ENCODE peak calls at places on chromosomes 6 and 20, in seven cellular contexts. Z is GM12878, I is heart right ventricle, O is Peyer's patch, Q is brain microvascular endothelial cell, J is colonic mucosa, E is sigmoid colon. W is an unnamed sample.

GRCh38 chr6:23339268-23339667 is 769.9 kb downstream of the HDGFL1 start:
- DNase-seq in Z (no peak), I (no peak), O (no peak), Q (no peak), J (no peak), E (no peak), W (no peak)

GRCh38 chr6:161696828-161697227 is 423.0 kb upstream of the AGPAT4 start:
- DNase-seq in Z (no peak), I (no peak), O (no peak), Q (no peak), J (no peak), E (no peak), W (no peak)

GRCh38 chr6:3665608-3666007 is 85.9 kb downstream of the PXDC1 start:
- DNase-seq in Z (no peak), I (no peak), O (no peak), Q (no peak), J (no peak), E (no peak), W (no peak)

GRCh38 chr20:47057661-47058060 is 163.0 kb downstream of the EYA2 start:
- DNase-seq in Z (no peak), I (no peak), O (no peak), Q (no peak), J (peak), E (no peak), W (peak)

GRCh38 chr20:48192109-48192508 is 406.8 kb upstream of the SULF2 start:
- DNase-seq in Z (no peak), I (no peak), O (no peak), Q (no peak), J (peak), E (no peak), W (no peak)

GRCh38 chr6:34115396-34116314 is 30.2 kb downstream of the GRM4 start:
- DNase-seq in Z (no peak), I (peak), O (no peak), Q (no peak), J (no peak), E (no peak), W (no peak)

GRCh38 chr6:114323784-114324183 is 19.0 kb downstream of the HS3ST5 start:
- DNase-seq in Z (no peak), I (no peak), O (no peak), Q (no peak), J (no peak), E (no peak), W (no peak)

GRCh38 chr6:55825402-55826051 is 49.9 kb downstream of the BMP5 start:
- DNase-seq in Z (no peak), I (peak), O (no peak), Q (peak), J (no peak), E (no peak), W (no peak)

GRCh38 chr6:53112871-53113270 is 35.8 kb downstream of the GCM1 start:
- DNase-seq in Z (no peak), I (no peak), O (no peak), Q (no peak), J (no peak), E (no peak), W (no peak)

GRCh38 chr20:3146732-3147341 is 12.8 kb downstream of the FASTKD5 start:
- DNase-seq in Z (no peak), I (no peak), O (no peak), Q (no peak), J (no peak), E (no peak), W (no peak)

GRCh38 chr6:128062882-128063603 is 162.2 kb upstream of the THEMIS start:
- DNase-seq in Z (no peak), I (no peak), O (no peak), Q (peak), J (no peak), E (no peak), W (no peak)

GRCh38 chr20:49697071-49697470 is 16.6 kb downstream of the B4GALT5 start:
- DNase-seq in Z (no peak), I (no peak), O (peak), Q (no peak), J (peak), E (no peak), W (peak)

GRCh38 chr6:85754894-85755293 is 112.2 kb upstream of the SYNCRIP start:
- DNase-seq in Z (no peak), I (no peak), O (no peak), Q (no peak), J (no peak), E (no peak), W (no peak)

GRCh38 chr20:18705490-18705889 is 108.1 kb upstream of the SCP2D1 start:
- DNase-seq in Z (no peak), I (no peak), O (no peak), Q (peak), J (no peak), E (no peak), W (no peak)

GRCh38 chr6:127917766-127918165 is 16.9 kb upstream of the THEMIS start:
- DNase-seq in Z (no peak), I (no peak), O (no peak), Q (no peak), J (no peak), E (no peak), W (no peak)

GRCh38 chr20:41362748-41363140 is 3.9 kb downstream of the EMILIN3 start:
- DNase-seq in Z (no peak), I (no peak), O (no peak), Q (no peak), J (no peak), E (no peak), W (no peak)

GRCh38 chr6:25332165-25332564 is 53.0 kb downstream of the CARMIL1 start:
- DNase-seq in Z (no peak), I (no peak), O (no peak), Q (no peak), J (no peak), E (no peak), W (no peak)

GRCh38 chr6:143490775-143491174 is 20.7 kb downstream of the FUCA2 start:
- DNase-seq in Z (no peak), I (no peak), O (no peak), Q (no peak), J (no peak), E (no peak), W (no peak)

GRCh38 chr6:167513763-167514162 is 188.9 kb downstream of the TTLL2 start:
- DNase-seq in Z (no peak), I (no peak), O (no peak), Q (no peak), J (no peak), E (no peak), W (no peak)

GRCh38 chr6:9398794-9399373 is 963.5 kb upstream of the SLC35B3 start:
- DNase-seq in Z (no peak), I (peak), O (no peak), Q (no peak), J (peak), E (no peak), W (no peak)

GRCh38 chr20:20369353-20370086 is 1.6 kb downstream of the INSM1 start:
- DNase-seq in Z (no peak), I (no peak), O (no peak), Q (no peak), J (peak), E (no peak), W (no peak)

GRCh38 chr6:47420394-47421371 is 56.9 kb upstream of the CD2AP start:
- DNase-seq in Z (no peak), I (no peak), O (no peak), Q (peak), J (no peak), E (no peak), W (no peak)

GRCh38 chr20:43189614-43190331 is at the start of gene PTPRT:
- DNase-seq in Z (no peak), I (no peak), O (no peak), Q (no peak), J (no peak), E (no peak), W (no peak)

GRCh38 chr6:36033935-36034334 is 6.3 kb downstream of the MAPK14 start:
- DNase-seq in Z (no peak), I (no peak), O (no peak), Q (no peak), J (no peak), E (no peak), W (no peak)

GRCh38 chr6:37429352-37429750 is 3.7 kb upstream of the CMTR1 start:
- DNase-seq in Z (no peak), I (no peak), O (no peak), Q (no peak), J (no peak), E (no peak), W (no peak)

GRCh38 chr20:63214514-63214913 is 1.4 kb downstream of the YTHDF1 start:
- DNase-seq in Z (no peak), I (no peak), O (no peak), Q (no peak), J (no peak), E (no peak), W (no peak)

DNA sequence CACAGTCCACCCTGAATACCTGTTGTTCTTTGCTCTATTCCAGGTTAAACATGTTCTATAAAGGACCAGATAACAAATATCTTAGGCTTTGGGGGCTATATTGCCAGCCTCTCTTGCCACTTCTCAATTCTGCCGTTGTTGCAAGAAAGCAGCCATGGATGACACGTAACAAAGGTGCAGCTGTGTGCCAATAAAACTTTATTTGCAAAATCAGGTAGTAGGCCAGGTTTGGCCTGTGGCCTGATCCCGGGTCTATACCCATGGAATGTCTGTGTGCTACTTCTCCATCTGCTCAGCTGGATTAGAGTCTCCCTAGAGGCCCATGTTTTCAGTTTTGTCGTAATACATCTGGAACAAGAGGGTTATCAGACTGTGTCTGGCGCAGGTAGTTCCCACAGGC is 175.3 kb upstream of the KCNG1 start:
- DNase-seq in Z (no peak), I (no peak), O (no peak), Q (no peak), J (no peak), E (no peak), W (no peak)
- H3K27ac ChIP-seq in Z (no peak), I (no peak), O (no peak), Q (no peak), J (no peak), E (no peak), W (no peak)

DNA sequence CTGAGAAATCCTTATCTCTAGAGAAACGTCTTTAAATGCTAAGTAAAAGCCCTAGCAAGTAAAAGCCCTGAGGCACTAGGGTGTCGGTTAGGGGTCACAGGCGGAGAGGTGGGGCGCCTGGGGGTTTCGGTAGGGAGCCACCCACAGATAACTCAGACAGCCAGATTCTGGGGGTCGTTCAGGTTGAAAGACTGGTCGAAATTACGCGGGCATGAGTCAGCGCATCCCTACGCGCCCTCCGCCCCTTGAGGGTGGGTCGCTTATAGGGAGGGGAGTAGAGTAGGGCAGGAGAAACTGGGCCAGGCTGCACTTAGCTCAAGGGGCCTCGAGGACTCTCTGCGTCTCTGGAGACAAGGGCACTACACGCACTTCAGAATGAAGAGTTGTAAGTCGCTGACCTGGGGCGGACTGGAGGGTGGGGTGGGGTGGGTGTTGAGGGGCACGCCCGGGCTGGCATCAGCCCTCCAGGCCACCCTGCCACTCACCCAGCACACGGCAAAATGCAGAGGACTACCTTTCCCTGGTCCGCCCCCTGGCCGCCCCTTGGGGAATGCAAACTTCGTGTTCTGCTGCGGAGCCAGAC is 598 bp upstream of the PPT2 start:
- DNase-seq in Z (no peak), I (peak), O (peak), Q (peak), J (peak), E (peak), W (peak)
- TF ChIP-seq CTCF in Z (no peak), I (peak), O (no peak), Q (peak), J (no peak), E (no peak), W (no peak)

DNA sequence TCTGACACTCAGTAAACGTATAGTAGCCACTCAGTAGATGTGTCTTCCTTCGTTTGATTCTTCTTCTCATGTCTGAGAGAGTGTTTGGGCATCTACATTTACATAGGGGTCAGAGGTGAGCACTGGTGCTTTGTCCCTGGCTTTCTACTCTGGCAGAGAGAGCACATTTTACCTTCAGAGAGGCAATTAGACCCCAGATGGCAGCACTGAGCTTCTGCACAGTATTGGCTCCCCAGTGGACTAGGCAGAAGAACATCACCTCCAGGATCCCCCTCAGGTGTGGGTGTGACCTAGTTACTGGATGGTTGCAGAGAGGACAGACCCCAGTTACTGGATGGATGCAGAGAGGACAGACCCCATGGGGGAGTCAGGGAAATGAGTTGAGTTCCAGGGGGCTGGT is 327.2 kb downstream of the DHX35 start:
- DNase-seq in Z (no peak), I (no peak), O (peak), Q (no peak), J (no peak), E (no peak), W (no peak)
- H3K27ac ChIP-seq in Z (no peak), I (no peak), O (no peak), Q (no peak), J (no peak), E (no peak), W (no peak)

GRCh38 chr20:22180244-22180643 is 404.1 kb downstream of the FOXA2 start:
- DNase-seq in Z (no peak), I (no peak), O (no peak), Q (no peak), J (no peak), E (no peak), W (no peak)
- TF ChIP-seq CTCF in Z (peak), I (peak), O (no peak), Q (no peak), J (no peak), E (no peak), W (no peak)

W was measured in coronary artery.